ENCODE peak calls at places on chromosomes 16 and 17, in ten cellular contexts. One of them, this sample, is unnamed.

GRCh38 chr16:17519556-17519955 is 48.8 kb upstream of the XYLT1 start:
- DNase-seq in neural crest cell: no peak
- DNase-seq in Calu3: no peak
- DNase-seq in colonic mucosa: no peak
- DNase-seq in adrenal gland: no peak
- DNase-seq in progenitor cell of endocrine pancreas: no peak
- DNase-seq in left ventricle myocardium inferior: no peak
- DNase-seq in cardiac fibroblast: no peak
- DNase-seq in spleen: no peak
- DNase-seq in H1: no peak
- DNase-seq in this sample: no peak

GRCh38 chr16:734981-735881 is 5.6 kb downstream of the CIAO3 start:
- DNase-seq in spleen: peak
- DNase-seq in adrenal gland: no peak
- DNase-seq in H1: no peak
- DNase-seq in colonic mucosa: no peak
- DNase-seq in progenitor cell of endocrine pancreas: no peak
- DNase-seq in neural crest cell: no peak
- DNase-seq in left ventricle myocardium inferior: no peak
- DNase-seq in cardiac fibroblast: no peak
- DNase-seq in Calu3: no peak
- DNase-seq in this sample: no peak

GRCh38 chr17:39867891-39868553 is at the start of gene ZPBP2:
- DNase-seq in H1: no peak
- DNase-seq in colonic mucosa: no peak
- DNase-seq in left ventricle myocardium inferior: no peak
- DNase-seq in cardiac fibroblast: no peak
- DNase-seq in progenitor cell of endocrine pancreas: no peak
- DNase-seq in adrenal gland: no peak
- DNase-seq in spleen: peak
- DNase-seq in neural crest cell: no peak
- DNase-seq in Calu3: peak
- DNase-seq in this sample: no peak

GRCh38 chr16:65038125-65038524 is 83.7 kb downstream of the CDH11 start:
- DNase-seq in adrenal gland: no peak
- DNase-seq in neural crest cell: no peak
- DNase-seq in spleen: no peak
- DNase-seq in colonic mucosa: no peak
- DNase-seq in progenitor cell of endocrine pancreas: no peak
- DNase-seq in cardiac fibroblast: no peak
- DNase-seq in H1: no peak
- DNase-seq in left ventricle myocardium inferior: no peak
- DNase-seq in Calu3: no peak
- DNase-seq in this sample: no peak

GRCh38 chr16:49436181-49436580 is 62.6 kb downstream of the C16orf78 start:
- DNase-seq in H1: no peak
- DNase-seq in cardiac fibroblast: no peak
- DNase-seq in Calu3: no peak
- DNase-seq in adrenal gland: no peak
- DNase-seq in colonic mucosa: no peak
- DNase-seq in progenitor cell of endocrine pancreas: no peak
- DNase-seq in spleen: peak
- DNase-seq in neural crest cell: no peak
- DNase-seq in left ventricle myocardium inferior: no peak
- DNase-seq in this sample: no peak

GRCh38 chr17:58337126-58337599 is 8.6 kb upstream of the TSPOAP1 start:
- DNase-seq in colonic mucosa: no peak
- DNase-seq in left ventricle myocardium inferior: no peak
- DNase-seq in Calu3: no peak
- DNase-seq in neural crest cell: no peak
- DNase-seq in H1: no peak
- DNase-seq in adrenal gland: no peak
- DNase-seq in spleen: peak
- DNase-seq in progenitor cell of endocrine pancreas: no peak
- DNase-seq in cardiac fibroblast: no peak
- DNase-seq in this sample: no peak

GRCh38 chr17:79041041-79041570 is 17.1 kb downstream of the C1QTNF1 start:
- DNase-seq in spleen: peak
- DNase-seq in cardiac fibroblast: no peak
- DNase-seq in neural crest cell: no peak
- DNase-seq in colonic mucosa: no peak
- DNase-seq in left ventricle myocardium inferior: no peak
- DNase-seq in adrenal gland: no peak
- DNase-seq in Calu3: no peak
- DNase-seq in progenitor cell of endocrine pancreas: no peak
- DNase-seq in H1: no peak
- DNase-seq in this sample: no peak

GRCh38 chr16:29864205-29864604 is 1.2 kb upstream of the CDIPT start:
- DNase-seq in colonic mucosa: no peak
- DNase-seq in neural crest cell: no peak
- DNase-seq in adrenal gland: peak
- DNase-seq in progenitor cell of endocrine pancreas: no peak
- DNase-seq in left ventricle myocardium inferior: no peak
- DNase-seq in Calu3: no peak
- DNase-seq in H1: no peak
- DNase-seq in cardiac fibroblast: no peak
- DNase-seq in spleen: no peak
- DNase-seq in this sample: no peak

GRCh38 chr16:2919511-2920255 is 8.0 kb downstream of the FLYWCH1 start:
- DNase-seq in left ventricle myocardium inferior: no peak
- DNase-seq in H1: peak
- DNase-seq in Calu3: peak
- DNase-seq in adrenal gland: peak
- DNase-seq in spleen: no peak
- DNase-seq in progenitor cell of endocrine pancreas: peak
- DNase-seq in neural crest cell: peak
- DNase-seq in colonic mucosa: peak
- DNase-seq in cardiac fibroblast: peak
- DNase-seq in this sample: peak

GRCh38 chr17:77204531-77204930 is 63.8 kb downstream of the SEC14L1 start:
- DNase-seq in spleen: no peak
- DNase-seq in adrenal gland: no peak
- DNase-seq in Calu3: no peak
- DNase-seq in progenitor cell of endocrine pancreas: no peak
- DNase-seq in neural crest cell: no peak
- DNase-seq in H1: no peak
- DNase-seq in left ventricle myocardium inferior: no peak
- DNase-seq in cardiac fibroblast: no peak
- DNase-seq in colonic mucosa: no peak
- DNase-seq in this sample: no peak

GRCh38 chr16:66503030-66503429 is 46.9 kb downstream of the TK2 start:
- DNase-seq in spleen: no peak
- DNase-seq in left ventricle myocardium inferior: peak
- DNase-seq in colonic mucosa: no peak
- DNase-seq in cardiac fibroblast: no peak
- DNase-seq in progenitor cell of endocrine pancreas: no peak
- DNase-seq in H1: no peak
- DNase-seq in Calu3: no peak
- DNase-seq in neural crest cell: no peak
- DNase-seq in adrenal gland: peak
- DNase-seq in this sample: no peak

GRCh38 chr17:32487460-32488176 is 825 bp downstream of the CDK5R1 start:
- DNase-seq in left ventricle myocardium inferior: no peak
- DNase-seq in H1: no peak
- DNase-seq in Calu3: no peak
- DNase-seq in cardiac fibroblast: peak
- DNase-seq in adrenal gland: peak
- DNase-seq in colonic mucosa: no peak
- DNase-seq in neural crest cell: no peak
- DNase-seq in progenitor cell of endocrine pancreas: no peak
- DNase-seq in spleen: peak
- DNase-seq in this sample: no peak

GRCh38 chr17:66466933-66467367 is 164.5 kb downstream of the PRKCA start:
- DNase-seq in H1: no peak
- DNase-seq in neural crest cell: no peak
- DNase-seq in Calu3: peak
- DNase-seq in colonic mucosa: no peak
- DNase-seq in progenitor cell of endocrine pancreas: no peak
- DNase-seq in left ventricle myocardium inferior: no peak
- DNase-seq in spleen: no peak
- DNase-seq in cardiac fibroblast: peak
- DNase-seq in adrenal gland: peak
- DNase-seq in this sample: no peak

GRCh38 chr17:38798614-38799500 is 499 bp downstream of the PIP4K2B start:
- DNase-seq in colonic mucosa: peak
- DNase-seq in left ventricle myocardium inferior: peak
- DNase-seq in adrenal gland: peak
- DNase-seq in progenitor cell of endocrine pancreas: no peak
- DNase-seq in H1: no peak
- DNase-seq in spleen: peak
- DNase-seq in Calu3: no peak
- DNase-seq in cardiac fibroblast: peak
- DNase-seq in neural crest cell: peak
- DNase-seq in this sample: no peak
- TF ChIP-seq CTCF in colonic mucosa: no peak
- TF ChIP-seq CTCF in left ventricle myocardium inferior: no peak
- TF ChIP-seq CTCF in adrenal gland: no peak
- TF ChIP-seq CTCF in progenitor cell of endocrine pancreas: peak
- TF ChIP-seq CTCF in H1: no peak
- TF ChIP-seq CTCF in spleen: no peak
- TF ChIP-seq CTCF in Calu3: peak
- TF ChIP-seq CTCF in cardiac fibroblast: no peak
- TF ChIP-seq CTCF in neural crest cell: peak
- TF ChIP-seq CTCF in this sample: no peak

GRCh38 chr16:86496929-86497381 is 13.4 kb upstream of the FOXF1 start:
- DNase-seq in H1: no peak
- DNase-seq in adrenal gland: no peak
- DNase-seq in Calu3: no peak
- DNase-seq in cardiac fibroblast: no peak
- DNase-seq in colonic mucosa: no peak
- DNase-seq in neural crest cell: no peak
- DNase-seq in spleen: peak
- DNase-seq in left ventricle myocardium inferior: no peak
- DNase-seq in progenitor cell of endocrine pancreas: no peak
- DNase-seq in this sample: no peak

GRCh38 chr16:86496262-86496928 is 13.9 kb upstream of the FOXF1 start:
- DNase-seq in adrenal gland: no peak
- DNase-seq in spleen: peak
- DNase-seq in colonic mucosa: no peak
- DNase-seq in Calu3: no peak
- DNase-seq in H1: no peak
- DNase-seq in left ventricle myocardium inferior: no peak
- DNase-seq in progenitor cell of endocrine pancreas: no peak
- DNase-seq in cardiac fibroblast: no peak
- DNase-seq in neural crest cell: no peak
- DNase-seq in this sample: no peak

GRCh38 chr16:86498661-86499493 is 11.4 kb upstream of the FOXF1 start:
- DNase-seq in progenitor cell of endocrine pancreas: no peak
- DNase-seq in cardiac fibroblast: no peak
- DNase-seq in spleen: peak
- DNase-seq in colonic mucosa: no peak
- DNase-seq in H1: no peak
- DNase-seq in left ventricle myocardium inferior: no peak
- DNase-seq in neural crest cell: no peak
- DNase-seq in Calu3: no peak
- DNase-seq in adrenal gland: no peak
- DNase-seq in this sample: no peak

GRCh38 chr16:86497551-86498021 is 12.7 kb upstream of the FOXF1 start:
- DNase-seq in adrenal gland: no peak
- DNase-seq in spleen: peak
- DNase-seq in neural crest cell: no peak
- DNase-seq in left ventricle myocardium inferior: no peak
- DNase-seq in cardiac fibroblast: no peak
- DNase-seq in Calu3: no peak
- DNase-seq in colonic mucosa: no peak
- DNase-seq in H1: no peak
- DNase-seq in progenitor cell of endocrine pancreas: no peak
- DNase-seq in this sample: no peak

DNA sequence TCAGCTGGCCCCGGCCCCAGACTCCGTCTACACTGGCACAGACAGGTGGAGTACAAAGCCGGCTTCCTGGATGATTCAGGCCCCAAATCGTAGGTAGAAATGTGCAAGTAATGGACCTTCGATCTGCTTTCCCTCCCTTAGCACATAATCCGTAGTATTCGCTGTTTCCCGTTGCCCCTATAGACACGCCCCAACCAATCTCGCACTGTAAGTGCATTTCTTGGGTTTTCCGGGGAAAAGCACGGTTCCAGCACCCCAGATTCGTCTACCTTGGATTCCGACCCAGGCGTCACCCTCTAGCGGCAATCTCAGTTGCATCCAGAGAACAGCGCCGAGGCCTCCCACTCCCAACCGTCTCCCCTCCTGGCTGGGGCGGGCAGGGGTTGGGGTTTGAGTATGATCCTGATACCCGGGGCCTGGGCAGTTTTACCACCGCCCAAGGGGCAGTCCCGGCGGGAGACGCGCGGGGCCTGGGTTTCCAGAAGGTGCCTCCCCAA is 12.1 kb upstream of the FOXF1 start:
- DNase-seq in left ventricle myocardium inferior: no peak
- DNase-seq in progenitor cell of endocrine pancreas: no peak
- DNase-seq in cardiac fibroblast: no peak
- DNase-seq in Calu3: no peak
- DNase-seq in H1: no peak
- DNase-seq in adrenal gland: no peak
- DNase-seq in neural crest cell: no peak
- DNase-seq in colonic mucosa: no peak
- DNase-seq in spleen: no peak
- DNase-seq in this sample: no peak
- TF ChIP-seq CTCF in left ventricle myocardium inferior: no peak
- TF ChIP-seq CTCF in progenitor cell of endocrine pancreas: peak
- TF ChIP-seq CTCF in cardiac fibroblast: no peak
- TF ChIP-seq CTCF in Calu3: no peak
- TF ChIP-seq CTCF in H1: peak
- TF ChIP-seq CTCF in adrenal gland: no peak
- TF ChIP-seq CTCF in neural crest cell: peak
- TF ChIP-seq CTCF in colonic mucosa: no peak
- TF ChIP-seq CTCF in spleen: no peak
- TF ChIP-seq CTCF in this sample: no peak

GRCh38 chr17:33651631-33652030 is 358.5 kb upstream of the ASIC2 start:
- DNase-seq in adrenal gland: no peak
- DNase-seq in left ventricle myocardium inferior: no peak
- DNase-seq in progenitor cell of endocrine pancreas: no peak
- DNase-seq in neural crest cell: no peak
- DNase-seq in spleen: no peak
- DNase-seq in colonic mucosa: no peak
- DNase-seq in H1: no peak
- DNase-seq in cardiac fibroblast: no peak
- DNase-seq in Calu3: no peak
- DNase-seq in this sample: no peak
- TF ChIP-seq CTCF in adrenal gland: no peak
- TF ChIP-seq CTCF in left ventricle myocardium inferior: no peak
- TF ChIP-seq CTCF in progenitor cell of endocrine pancreas: no peak
- TF ChIP-seq CTCF in neural crest cell: peak
- TF ChIP-seq CTCF in spleen: no peak
- TF ChIP-seq CTCF in colonic mucosa: no peak
- TF ChIP-seq CTCF in H1: peak
- TF ChIP-seq CTCF in cardiac fibroblast: no peak
- TF ChIP-seq CTCF in Calu3: no peak
- TF ChIP-seq CTCF in this sample: no peak

DNA sequence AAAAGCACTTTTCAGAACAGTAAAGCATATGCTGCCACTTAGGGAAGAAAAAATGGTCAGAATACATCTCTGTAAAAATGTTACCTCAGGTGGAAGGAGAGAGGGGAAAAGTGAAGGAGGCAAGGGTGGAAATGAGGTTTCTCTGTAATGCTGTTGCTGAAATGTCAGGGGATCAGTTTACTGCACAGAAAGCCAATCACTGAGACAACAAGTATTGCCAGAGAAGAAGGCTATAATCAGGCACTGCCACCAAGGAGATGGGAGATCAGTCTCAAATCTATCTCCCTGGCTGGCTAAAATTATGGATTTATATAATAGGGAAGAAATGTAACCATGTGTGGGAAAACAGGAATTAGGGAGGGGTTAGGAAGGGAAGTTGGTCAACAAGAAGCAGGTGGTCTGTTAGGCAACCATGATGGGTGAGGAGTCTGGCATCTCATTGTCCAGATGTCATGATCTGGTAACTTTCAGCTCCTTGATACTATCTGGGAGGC is 27.7 kb upstream of the GUCY2D start:
- DNase-seq in progenitor cell of endocrine pancreas: no peak
- DNase-seq in H1: no peak
- DNase-seq in spleen: no peak
- DNase-seq in neural crest cell: no peak
- DNase-seq in Calu3: no peak
- DNase-seq in adrenal gland: no peak
- DNase-seq in cardiac fibroblast: no peak
- DNase-seq in colonic mucosa: no peak
- DNase-seq in left ventricle myocardium inferior: no peak
- DNase-seq in this sample: no peak
- TF ChIP-seq CTCF in progenitor cell of endocrine pancreas: no peak
- TF ChIP-seq CTCF in H1: no peak
- TF ChIP-seq CTCF in spleen: no peak
- TF ChIP-seq CTCF in neural crest cell: no peak
- TF ChIP-seq CTCF in Calu3: no peak
- TF ChIP-seq CTCF in adrenal gland: no peak
- TF ChIP-seq CTCF in cardiac fibroblast: no peak
- TF ChIP-seq CTCF in colonic mucosa: no peak
- TF ChIP-seq CTCF in left ventricle myocardium inferior: no peak
- TF ChIP-seq CTCF in this sample: no peak

This sample was measured in D721Med.